ENCODE peak calls at places on chromosome 7, in four cellular contexts. M is progenitor cell of endocrine pancreas, V is fibroblast of villous mesenchyme, A is kidney epithelial cell. D is an unnamed sample.

GRCh38 chr7:66837661-66838060 is 83.4 kb upstream of the TMEM248 start:
- DNase-seq in V (no peak), A (no peak), M (no peak), D (no peak)

GRCh38 chr7:25386311-25386744 is 158.0 kb upstream of the NPVF start:
- DNase-seq in M (no peak), V (no peak), A (no peak), D (no peak)

GRCh38 chr7:70752794-70753241 is 379.1 kb upstream of the GALNT17 start:
- DNase-seq in V (peak; percentile 53), M (no peak), A (peak; percentile 26), D (no peak)

GRCh38 chr7:38833329-38833728 is 75.7 kb downstream of the VPS41 start:
- DNase-seq in V (peak; percentile 8), M (no peak), A (no peak), D (no peak)

GRCh38 chr7:137074386-137075030 is 206.1 kb downstream of the CHRM2 start:
- DNase-seq in M (no peak), V (peak; percentile 82), A (no peak), D (no peak)

GRCh38 chr7:55778631-55779030 is 83.9 kb downstream of the SEPTIN14 start:
- DNase-seq in A (no peak), V (no peak), M (no peak), D (no peak)

GRCh38 chr7:138695106-138695505 is 6.1 kb downstream of the SVOPL start:
- DNase-seq in V (no peak), M (no peak), A (no peak), D (no peak)

GRCh38 chr7:111864291-111864976 is 302.1 kb upstream of the IMMP2L start:
- DNase-seq in A (no peak), M (no peak), V (peak; percentile 8), D (no peak)

GRCh38 chr7:116766881-116767280 is 94.9 kb downstream of the MET start:
- DNase-seq in M (no peak), V (no peak), A (no peak), D (no peak)

DNA sequence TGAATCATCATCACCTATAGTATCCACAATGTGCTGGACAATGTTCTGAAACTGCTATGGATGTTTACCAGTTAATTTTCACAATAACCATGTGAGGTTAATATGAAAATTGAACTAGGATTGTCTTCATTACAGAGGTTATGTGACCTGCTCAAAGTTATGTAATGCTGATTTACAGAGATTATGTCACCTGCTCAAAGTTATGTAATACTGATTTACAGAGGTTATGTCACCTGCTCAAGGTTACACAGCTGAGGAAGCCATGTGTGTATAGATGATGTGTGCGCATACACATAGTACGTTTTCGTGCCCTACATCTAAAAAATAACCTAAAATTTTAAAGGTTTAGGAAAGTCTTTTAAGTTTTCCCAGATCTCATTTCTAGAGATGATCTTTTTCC is 298.0 kb downstream of the CDK14 start:
- DNase-seq in M (no peak), A (no peak), V (no peak), D (no peak)
- TF ChIP-seq CTCF in M (no peak), A (no peak), V (no peak), D (no peak)

GRCh38 chr7:1925349-1925748 is 255.3 kb downstream of the ELFN1 start:
- DNase-seq in V (no peak), A (no peak), M (no peak), D (no peak)
- TF ChIP-seq CTCF in V (peak; percentile 15), A (no peak), M (no peak), D (no peak)

GRCh38 chr7:144656960-144657359 is 178.9 kb downstream of the TPK1 start:
- DNase-seq in V (no peak), M (no peak), A (no peak), D (no peak)
- TF ChIP-seq CTCF in V (no peak), M (no peak), A (no peak), D (no peak)

GRCh38 chr7:151272410-151272809 is 23.9 kb upstream of the SMARCD3 start:
- DNase-seq in V (no peak), M (no peak), A (no peak), D (no peak)

GRCh38 chr7:151273646-151274375 is 25.3 kb upstream of the SMARCD3 start:
- DNase-seq in M (no peak), V (no peak), A (no peak), D (no peak)

GRCh38 chr7:151272877-151273276 is 24.4 kb upstream of the SMARCD3 start:
- DNase-seq in V (no peak), M (no peak), A (no peak), D (no peak)

GRCh38 chr7:151269511-151269910 is 21.0 kb upstream of the SMARCD3 start:
- DNase-seq in A (no peak), M (no peak), V (no peak), D (no peak)

GRCh38 chr7:151271699-151272355 is 23.3 kb upstream of the SMARCD3 start:
- DNase-seq in M (no peak), A (no peak), V (peak; percentile 88), D (no peak)
- TF ChIP-seq CTCF in M (no peak), A (no peak), V (no peak), D (no peak)

GRCh38 chr7:139875821-139876241 is 46.8 kb downstream of the TBXAS1 start:
- DNase-seq in V (peak; percentile 41), A (no peak), M (no peak), D (peak; percentile 56)
- TF ChIP-seq CTCF in V (no peak), A (no peak), M (no peak), D (no peak)

DNA sequence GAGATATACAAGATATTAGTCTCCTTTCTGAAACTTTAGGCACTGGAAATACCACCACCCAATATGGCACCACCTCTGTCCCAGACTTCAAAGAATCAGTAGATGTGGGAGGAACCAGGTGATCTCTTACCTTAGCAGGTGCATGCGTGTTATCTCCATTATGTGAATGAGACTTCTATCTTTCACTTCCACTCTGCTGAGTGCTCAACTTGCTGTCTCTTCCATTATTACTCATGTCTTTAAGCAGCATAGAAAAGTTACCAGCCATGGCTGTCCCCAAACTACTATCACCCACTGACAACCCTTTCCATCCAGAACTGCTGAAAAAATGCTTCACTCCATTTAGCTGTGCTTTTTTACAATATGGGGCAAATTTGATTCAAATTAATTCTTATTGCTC is 101.5 kb upstream of the PRSS1 start:
- DNase-seq in V (no peak), A (no peak), M (no peak), D (no peak)
- TF ChIP-seq CTCF in V (no peak), A (no peak), M (no peak), D (no peak)

GRCh38 chr7:130814753-130815152 is 80.7 kb upstream of the KLF14 start:
- DNase-seq in M (no peak), A (no peak), V (peak; percentile 57), D (no peak)
- TF ChIP-seq CTCF in M (peak; percentile 29), A (peak; percentile 43), V (peak; percentile 60), D (no peak)

GRCh38 chr7:73342645-73343044 is 14.7 kb downstream of the FKBP6 start:
- DNase-seq in A (no peak), V (peak; percentile 71), M (no peak), D (no peak)
- TF ChIP-seq CTCF in A (peak; percentile 69), V (peak; percentile 75), M (peak; percentile 53), D (no peak)